ENCODE peak calls at places on chromosomes 11 and 22, in six cellular contexts. U is HCT116, G is SK-N-SH, X is HepG2, W is GM12878, M is H1. T is an unnamed sample.

GRCh38 chr22:21735198-21736083 is at the start of gene YPEL1:
- DNase-seq in U (peak), G (peak), X (peak), W (peak), M (peak), T (peak)

GRCh38 chr22:31286360-31287255 is 5.7 kb downstream of the PIK3IP1 start:
- DNase-seq in U (no peak), G (no peak), X (no peak), W (no peak), M (no peak), T (no peak)

GRCh38 chr11:91174734-91175133 is 951.9 kb upstream of the CHORDC1 start:
- DNase-seq in U (no peak), G (no peak), X (no peak), W (no peak), M (no peak), T (no peak)

GRCh38 chr11:111777094-111778046 is 11.2 kb upstream of the PPP2R1B start:
- DNase-seq in U (peak), G (peak), X (peak), W (peak), M (no peak), T (peak)

GRCh38 chr11:69403556-69404215 is 77.8 kb upstream of the LINC01488 start:
- DNase-seq in U (no peak), G (no peak), X (no peak), W (no peak), M (no peak), T (no peak)

GRCh38 chr22:38353142-38353629 is 36.0 kb upstream of the CSNK1E start:
- DNase-seq in U (peak), G (peak), X (no peak), W (no peak), M (peak), T (peak)

GRCh38 chr22:19234126-19234896 is 55.8 kb upstream of the SLC25A1 start:
- DNase-seq in U (no peak), G (no peak), X (no peak), W (no peak), M (no peak), T (no peak)

GRCh38 chr11:123174196-123175183 is 20.6 kb downstream of the CLMP start:
- DNase-seq in U (no peak), G (no peak), X (no peak), W (no peak), M (no peak), T (no peak)

GRCh38 chr11:7098235-7098832 is 9.5 kb downstream of the RBMXL2 start:
- DNase-seq in U (peak), G (peak), X (peak), W (peak), M (no peak), T (peak)

GRCh38 chr11:36672815-36673450 is 74.9 kb upstream of the RAG2 start:
- DNase-seq in U (peak), G (peak), X (peak), W (no peak), M (no peak), T (peak)

GRCh38 chr11:34161812-34162506 is 56.5 kb downstream of the NAT10 start:
- DNase-seq in U (no peak), G (no peak), X (no peak), W (no peak), M (no peak), T (no peak)

GRCh38 chr22:36855478-36855877 is 5.3 kb upstream of the NCF4 start:
- DNase-seq in U (no peak), G (no peak), X (no peak), W (no peak), M (no peak), T (no peak)

GRCh38 chr22:43783777-43784176 is 28.3 kb downstream of the EFCAB6 start:
- DNase-seq in U (peak), G (no peak), X (peak), W (no peak), M (no peak), T (no peak)

GRCh38 chr11:90329043-90329442 is 106.2 kb upstream of the CHORDC1 start:
- DNase-seq in U (no peak), G (no peak), X (no peak), W (no peak), M (no peak), T (no peak)

GRCh38 chr11:67271548-67272284 is 5.4 kb downstream of the GRK2 start:
- DNase-seq in U (no peak), G (no peak), X (no peak), W (peak), M (no peak), T (peak)

GRCh38 chr11:121670792-121671275 is 218.1 kb upstream of the SORL1-AS1 start:
- DNase-seq in U (no peak), G (peak), X (no peak), W (no peak), M (no peak), T (no peak)

DNA sequence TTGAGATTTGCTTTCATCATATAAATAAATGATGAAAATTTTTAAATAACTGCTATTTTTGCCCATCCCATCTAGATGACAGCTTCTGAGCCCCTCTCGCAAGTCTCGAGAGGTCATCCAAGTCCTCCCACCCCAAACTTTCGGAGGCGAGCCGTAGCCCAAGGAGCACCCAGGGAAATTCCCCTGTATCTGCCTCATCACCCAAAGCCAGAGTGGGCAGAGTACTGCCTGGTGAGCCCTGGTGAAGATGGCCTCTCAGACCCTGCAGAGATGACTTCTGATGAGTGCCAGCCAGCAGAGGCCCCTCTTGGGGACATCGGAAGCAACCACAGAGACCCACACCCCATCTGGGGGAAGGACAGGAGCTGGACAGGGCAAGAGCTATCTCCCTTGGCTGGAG is 83.9 kb upstream of the PARVA start:
- DNase-seq in U (no peak), G (peak), X (no peak), W (no peak), M (no peak), T (no peak)
- TF ChIP-seq JUND in U (no peak), G (no peak), X (no peak), W (no peak), M (no peak), T (no peak)

DNA sequence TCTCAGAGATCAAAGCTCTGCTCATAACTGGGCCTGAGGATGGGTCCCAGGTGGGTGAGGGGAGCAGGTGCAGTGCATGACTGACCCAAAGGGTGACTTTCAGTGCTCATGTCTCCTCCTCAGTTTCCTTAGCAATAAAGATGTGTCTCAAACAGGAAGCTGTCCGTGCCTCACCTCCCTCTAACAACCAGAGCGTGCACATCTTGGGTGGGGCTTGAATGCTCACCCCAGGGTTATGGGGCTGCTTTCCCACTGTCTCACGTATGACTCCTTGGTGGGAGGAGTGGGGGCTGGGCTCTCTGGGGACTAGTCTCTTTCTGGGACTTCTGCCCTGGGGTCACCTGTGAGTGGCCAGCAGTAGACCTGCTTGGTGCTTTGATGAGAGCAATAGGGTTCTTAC is 53.9 kb upstream of the PHOX2A start:
- DNase-seq in U (no peak), G (no peak), X (no peak), W (no peak), M (no peak), T (no peak)
- TF ChIP-seq JUND in U (no peak), G (no peak), X (no peak), W (no peak), M (no peak), T (no peak)

GRCh38 chr11:698493-699115 is 3.0 kb downstream of the TMEM80 start:
- DNase-seq in U (no peak), G (no peak), X (no peak), W (no peak), M (no peak), T (no peak)
- TF ChIP-seq JUND in U (no peak), G (no peak), X (no peak), W (no peak), M (no peak), T (no peak)

DNA sequence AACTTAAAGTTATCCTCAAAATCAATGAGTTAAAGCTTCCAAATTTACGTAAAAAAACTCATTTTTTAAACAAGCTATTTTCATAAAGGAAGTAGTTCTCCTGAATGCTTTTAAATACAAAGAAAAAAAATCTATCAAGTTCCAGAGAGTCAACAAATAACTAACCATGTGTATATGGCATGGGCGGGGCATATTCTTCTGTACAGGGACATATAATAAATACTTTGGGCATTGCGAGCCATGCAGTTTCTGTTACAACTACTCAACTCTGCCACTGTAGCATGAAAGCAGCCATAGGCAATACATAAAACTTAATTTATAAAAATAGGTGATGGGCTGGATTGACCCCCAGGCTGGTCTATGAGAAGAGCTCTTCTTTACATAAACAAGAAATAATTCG is 57.8 kb downstream of the BTBD10 start:
- DNase-seq in U (no peak), G (no peak), X (no peak), W (no peak), M (no peak), T (no peak)
- TF ChIP-seq JUND in U (no peak), G (no peak), X (no peak), W (no peak), M (no peak), T (no peak)

GRCh38 chr11:65851811-65852507 is 6.0 kb downstream of the CFL1 start:
- DNase-seq in U (no peak), G (peak), X (no peak), W (no peak), M (no peak), T (no peak)

GRCh38 chr11:65849366-65849765 is 8.6 kb downstream of the CFL1 start:
- DNase-seq in U (no peak), G (peak), X (no peak), W (no peak), M (no peak), T (no peak)

GRCh38 chr11:65851083-65851579 is 6.8 kb downstream of the CFL1 start:
- DNase-seq in U (no peak), G (peak), X (no peak), W (no peak), M (no peak), T (no peak)

GRCh38 chr11:65849771-65850216 is 8.2 kb downstream of the CFL1 start:
- DNase-seq in U (no peak), G (peak), X (no peak), W (no peak), M (no peak), T (no peak)

GRCh38 chr11:65850217-65851082 is 7.5 kb downstream of the CFL1 start:
- DNase-seq in U (no peak), G (peak), X (no peak), W (no peak), M (no peak), T (no peak)
- TF ChIP-seq JUND in U (no peak), G (peak), X (no peak), W (no peak), M (no peak), T (no peak)

GRCh38 chr22:41256898-41257260 is 16.1 kb upstream of the CHADL start:
- DNase-seq in U (no peak), G (no peak), X (no peak), W (no peak), M (no peak), T (peak)
- TF ChIP-seq JUND in U (no peak), G (no peak), X (no peak), W (no peak), M (no peak), T (no peak)

GRCh38 chr22:42515896-42516295 is 3.7 kb downstream of the RRP7A start:
- DNase-seq in U (no peak), G (no peak), X (peak), W (no peak), M (no peak), T (no peak)

GRCh38 chr22:42522546-42522945 is 3.0 kb upstream of the RRP7A start:
- DNase-seq in U (no peak), G (no peak), X (no peak), W (no peak), M (no peak), T (no peak)

GRCh38 chr22:42520663-42521546 is 1.3 kb upstream of the RRP7A start:
- DNase-seq in U (no peak), G (no peak), X (peak), W (no peak), M (no peak), T (no peak)

DNA sequence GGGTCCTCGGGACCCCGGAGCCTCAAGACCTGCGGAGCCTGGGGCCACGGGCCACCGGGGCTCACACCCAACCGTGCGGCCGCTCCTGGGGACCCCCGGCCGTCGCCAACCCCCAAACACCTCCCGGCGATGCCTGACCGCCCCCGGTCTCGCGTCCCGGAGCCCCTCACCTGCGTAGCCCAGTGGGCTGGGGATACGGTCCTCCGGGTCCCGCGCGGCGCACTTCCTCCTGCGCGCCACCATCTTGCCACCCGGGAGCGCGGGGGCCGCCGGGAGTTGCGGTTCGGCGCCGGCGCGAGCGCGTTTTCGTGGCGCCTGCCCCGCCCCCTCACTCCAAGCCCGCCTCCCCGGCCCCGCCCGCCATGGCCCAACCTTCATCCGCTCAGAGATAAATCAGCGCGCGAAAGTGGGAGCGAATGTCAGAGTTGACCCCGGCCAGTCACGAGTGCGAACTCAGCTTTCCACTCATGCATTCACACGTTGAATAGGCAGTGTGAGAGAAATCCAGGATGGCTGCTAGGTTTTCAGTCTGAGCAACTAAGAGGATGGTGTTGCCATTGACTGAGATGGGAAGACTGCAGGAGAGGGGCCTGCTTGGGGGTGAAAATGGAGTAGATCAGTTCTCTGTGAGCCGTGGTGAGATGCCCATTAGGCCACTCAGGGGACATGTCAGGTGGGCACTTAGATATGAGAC is at the start of gene RRP7A:
- DNase-seq in U (no peak), G (peak), X (peak), W (no peak), M (no peak), T (peak)
- TF ChIP-seq JUND in U (no peak), G (no peak), X (no peak), W (no peak), M (no peak), T (no peak)

GRCh38 chr11:100739636-100740035 is 52.5 kb downstream of the ARHGAP42 start:
- DNase-seq in U (peak), G (no peak), X (peak), W (no peak), M (no peak), T (peak)

GRCh38 chr11:100738701-100739100 is 51.6 kb downstream of the ARHGAP42 start:
- DNase-seq in U (no peak), G (no peak), X (no peak), W (no peak), M (no peak), T (no peak)

GRCh38 chr11:100732949-100733348 is 45.9 kb downstream of the ARHGAP42 start:
- DNase-seq in U (no peak), G (no peak), X (no peak), W (no peak), M (no peak), T (no peak)

GRCh38 chr11:100734743-100735527 is 47.8 kb downstream of the ARHGAP42 start:
- DNase-seq in U (no peak), G (no peak), X (no peak), W (peak), M (no peak), T (no peak)

DNA sequence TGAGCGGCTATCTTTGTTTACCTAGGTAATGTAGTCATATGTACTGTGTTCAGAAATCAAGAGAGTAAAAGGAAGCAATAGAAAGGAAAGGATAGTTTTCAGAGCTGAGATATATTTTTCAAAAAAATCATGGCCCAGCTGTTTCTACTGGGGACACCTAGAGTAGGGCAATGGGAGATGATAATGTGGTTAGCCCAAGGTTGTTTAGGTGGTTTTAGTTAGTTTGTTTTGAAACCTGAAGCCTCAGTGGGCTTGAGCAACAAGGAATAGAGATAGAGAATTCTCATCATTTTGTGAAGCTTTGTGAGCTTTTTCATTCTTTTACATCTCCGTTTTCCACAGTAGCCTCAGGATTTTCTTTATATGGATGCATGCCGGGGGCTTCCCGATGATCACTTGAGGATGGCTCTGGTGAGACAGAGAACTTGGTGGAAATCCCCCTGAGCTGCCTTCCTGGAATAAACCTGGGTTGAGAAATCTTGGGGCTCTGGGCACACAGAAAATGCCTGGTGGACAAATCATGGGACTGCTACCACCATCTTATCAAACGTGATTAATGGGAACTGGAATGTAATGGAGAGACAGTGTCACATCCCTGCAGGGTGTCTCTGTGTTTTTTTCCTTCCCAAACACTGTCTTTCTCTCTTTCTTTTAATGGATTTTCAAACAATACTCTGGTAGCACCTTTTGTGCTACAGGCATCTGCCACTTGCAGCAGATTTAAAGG is 49.0 kb downstream of the ARHGAP42 start:
- DNase-seq in U (no peak), G (no peak), X (no peak), W (no peak), M (no peak), T (no peak)
- TF ChIP-seq JUND in U (no peak), G (no peak), X (no peak), W (no peak), M (no peak), T (no peak)